ENCODE peak calls at places on chromosomes 3 and 15, in five cellular contexts. X, B, H, E and Y are unnamed samples.

GRCh38 chr15:68617001-68617400 is 38.2 kb downstream of the CORO2B start:
- DNase-seq in H (no peak), B (no peak), X (peak), E (no peak), Y (no peak)

GRCh38 chr15:25900901-25901300 is 37.8 kb upstream of the ATP10A start:
- DNase-seq in X (peak), B (no peak), E (no peak), H (no peak), Y (no peak)

GRCh38 chr3:126543457-126544090 is 15.2 kb downstream of the C3orf22 start:
- DNase-seq in X (no peak), H (no peak), B (no peak), E (no peak), Y (no peak)

GRCh38 chr3:174198199-174198598 is 660.9 kb upstream of the NAALADL2 start:
- DNase-seq in X (peak), B (no peak), H (no peak), E (no peak), Y (peak)

GRCh38 chr15:101326462-101327146 is 31.6 kb upstream of the SNRPA1 start:
- DNase-seq in B (no peak), H (no peak), X (no peak), E (no peak), Y (no peak)

GRCh38 chr3:132180337-132180791 is 136.8 kb upstream of the ACP3 start:
- DNase-seq in H (peak), E (peak), X (peak), B (peak), Y (peak)

GRCh38 chr3:180617049-180617448 is 15.1 kb downstream of the TTC14 start:
- DNase-seq in E (no peak), B (no peak), H (no peak), X (peak), Y (peak)

GRCh38 chr3:30655187-30655812 is 48.9 kb downstream of the TGFBR2 start:
- DNase-seq in E (peak), H (no peak), B (no peak), X (no peak), Y (peak)

GRCh38 chr3:60803812-60804211 is 447.4 kb downstream of the FHIT start:
- DNase-seq in B (no peak), E (no peak), H (no peak), X (no peak), Y (no peak)

GRCh38 chr3:141933421-141934300 is 57.2 kb downstream of the ATP1B3 start:
- DNase-seq in B (peak), E (no peak), X (no peak), H (no peak), Y (no peak)

GRCh38 chr3:75814797-75815196 is 29.4 kb upstream of the ZNF717 start:
- DNase-seq in X (no peak), E (no peak), B (no peak), H (no peak), Y (no peak)

GRCh38 chr3:175266993-175267960 is 408.1 kb downstream of the NAALADL2 start:
- DNase-seq in H (no peak), X (peak), B (no peak), E (no peak), Y (peak)

GRCh38 chr15:85788796-85789495 is 5.8 kb downstream of the KLHL25 start:
- DNase-seq in H (no peak), E (no peak), X (no peak), B (no peak), Y (no peak)

GRCh38 chr15:71103102-71103676 is 12.1 kb upstream of the THSD4 start:
- DNase-seq in H (peak), E (no peak), X (peak), B (no peak), Y (peak)

GRCh38 chr15:83206387-83206970 is 1.1 kb downstream of the HDGFL3 start:
- DNase-seq in H (peak), E (no peak), B (no peak), X (peak), Y (peak)

GRCh38 chr15:76169013-76169412 is 109.2 kb downstream of the TMEM266 start:
- DNase-seq in E (no peak), B (peak), H (no peak), X (peak), Y (peak)

GRCh38 chr15:79442911-79443310 is 10.8 kb downstream of the MINAR1 start:
- DNase-seq in H (no peak), B (no peak), E (no peak), X (no peak), Y (no peak)

GRCh38 chr15:45616901-45617323 is 17.9 kb upstream of the SQOR start:
- DNase-seq in E (no peak), H (no peak), X (no peak), B (no peak), Y (no peak)

GRCh38 chr3:141812586-141812985 is 49.4 kb downstream of the GRK7 start:
- DNase-seq in H (no peak), B (no peak), E (no peak), X (no peak), Y (no peak)

GRCh38 chr3:41265823-41266273 is 66.5 kb downstream of the CTNNB1 start:
- DNase-seq in X (peak), E (no peak), B (no peak), H (no peak), Y (peak)

GRCh38 chr3:184727357-184728060 is 15.6 kb upstream of the MAGEF1 start:
- DNase-seq in X (peak), H (peak), E (peak), B (peak), Y (peak)

GRCh38 chr15:54803139-54803808 is 393.5 kb downstream of the RSL24D1 start:
- DNase-seq in H (no peak), E (no peak), B (no peak), X (peak), Y (no peak)

GRCh38 chr3:179068779-179069530 is 2.7 kb downstream of the ZMAT3 start:
- DNase-seq in H (peak), B (no peak), X (peak), E (peak), Y (peak)

GRCh38 chr3:71551286-71551919 is 32.1 kb downstream of the FOXP1 start:
- DNase-seq in B (no peak), H (no peak), E (no peak), X (peak), Y (peak)

GRCh38 chr3:183576487-183577107 is 21.1 kb upstream of the KLHL6 start:
- DNase-seq in H (no peak), B (peak), E (no peak), X (peak), Y (peak)

GRCh38 chr3:46112296-46112695 is 85.0 kb upstream of the XCR1 start:
- DNase-seq in X (peak), H (no peak), B (no peak), E (no peak), Y (no peak)

GRCh38 chr3:5226783-5227182 is 39.3 kb downstream of the EDEM1 start:
- DNase-seq in E (no peak), B (no peak), H (peak), X (peak), Y (peak)

GRCh38 chr3:174398761-174399160 is 460.4 kb upstream of the NAALADL2 start:
- DNase-seq in X (peak), E (no peak), B (no peak), H (no peak), Y (no peak)

GRCh38 chr3:48466386-48467109 is 20.0 kb downstream of the ATRIP start:
- DNase-seq in H (no peak), E (peak), X (peak), B (no peak), Y (no peak)

GRCh38 chr3:170007031-170007663 is 30.6 kb upstream of the GPR160 start:
- DNase-seq in H (no peak), E (peak), B (no peak), X (peak), Y (peak)

GRCh38 chr3:115423170-115423569 is 200.1 kb upstream of the GAP43 start:
- DNase-seq in E (no peak), B (no peak), X (peak), H (no peak), Y (peak)